ENCODE peak calls at places on chromosomes 1 and 21, in seven cellular contexts. G, F, O, Y, P, C and Q are unnamed samples.

GRCh38 chr1:154344977-154345837 is 19.9 kb downstream of the ATP8B2 start:
- DNase-seq in C (no peak), F (peak), G (peak), O (peak), Y (peak), P (no peak), Q (no peak)

GRCh38 chr21:43733060-43733459 is 14.1 kb downstream of the PDXK start:
- DNase-seq in F (no peak), G (no peak), O (no peak), P (no peak), Y (no peak), C (no peak), Q (no peak)

GRCh38 chr1:112937070-112937469 is 18.9 kb downstream of the SLC16A1 start:
- DNase-seq in F (no peak), C (no peak), P (no peak), Y (no peak), G (peak), O (no peak), Q (no peak)

GRCh38 chr1:34901919-34902318 is 27.5 kb downstream of the DLGAP3 start:
- DNase-seq in O (no peak), Y (no peak), G (no peak), C (no peak), P (no peak), F (no peak), Q (no peak)

GRCh38 chr1:190154744-190155143 is 322.9 kb downstream of the BRINP3 start:
- DNase-seq in F (no peak), O (no peak), C (no peak), Y (no peak), P (no peak), G (no peak), Q (no peak)

GRCh38 chr1:86082183-86082582 is 74.4 kb downstream of the COL24A1 start:
- DNase-seq in P (no peak), C (no peak), G (no peak), Y (no peak), O (no peak), F (no peak), Q (no peak)

GRCh38 chr1:218492840-218493239 is 147.7 kb downstream of the TGFB2 start:
- DNase-seq in P (no peak), G (peak), F (no peak), C (no peak), Y (no peak), O (no peak), Q (no peak)

GRCh38 chr1:203796223-203796747 is 862 bp downstream of the ZBED6 start:
- DNase-seq in P (no peak), G (peak), O (peak), Y (no peak), C (no peak), F (no peak), Q (peak)

GRCh38 chr1:229293528-229294204 is 22.8 kb downstream of the RAB4A start:
- DNase-seq in O (no peak), P (no peak), Y (no peak), F (no peak), C (no peak), G (no peak), Q (no peak)

GRCh38 chr1:209106237-209106741 is 477.2 kb upstream of the CAMK1G start:
- DNase-seq in Y (no peak), G (peak), P (no peak), C (no peak), F (no peak), O (no peak), Q (peak)

GRCh38 chr1:183702087-183702812 is 49.1 kb upstream of the APOBEC4 start:
- DNase-seq in O (no peak), C (no peak), Y (no peak), F (no peak), P (no peak), G (peak), Q (no peak)

GRCh38 chr21:37375866-37376574 is 9.4 kb downstream of the DYRK1A start:
- DNase-seq in O (no peak), G (no peak), Y (no peak), C (no peak), F (no peak), P (no peak), Q (no peak)

GRCh38 chr21:44332965-44333364 is 6.2 kb downstream of the CFAP410 start:
- DNase-seq in G (no peak), F (no peak), O (no peak), Y (no peak), P (no peak), C (no peak), Q (no peak)

GRCh38 chr1:232252719-232253118 is 377.2 kb downstream of the SIPA1L2 start:
- DNase-seq in Y (no peak), O (no peak), P (no peak), F (no peak), C (no peak), G (no peak), Q (no peak)

GRCh38 chr1:36743286-36744005 is 260.7 kb upstream of the CSF3R start:
- DNase-seq in C (no peak), O (no peak), Y (no peak), P (no peak), F (no peak), G (no peak), Q (no peak)